ENCODE peak calls at places on chromosomes 12 and 14, in nine cellular contexts. H is activated T-helper 1 cell treated with anti-CD3 and anti-CD28 coated beads, Interleukin-2, amount 50 U/mL, for 16 hours; B is memory B cell; S is amniotic stem cell; W is adipocyte; C is ACHN; Y is foreskin keratinocyte; X is NCI-H1930; R is HAP-1. Z is an unnamed sample.

GRCh38 chr12:91940322-91940721 is 205.3 kb downstream of the BTG1 start:
- DNase-seq in S (no peak), R (no peak), B (no peak), C (no peak), X (no peak), W (no peak), H (no peak), Y (no peak), Z (no peak)

GRCh38 chr12:5976711-5977110 is 31.7 kb upstream of the ANO2 start:
- DNase-seq in W (no peak), H (no peak), S (no peak), Y (no peak), R (no peak), C (no peak), X (no peak), B (no peak), Z (no peak)

GRCh38 chr14:67556671-67557070 is 23.6 kb downstream of the PLEKHH1 start:
- DNase-seq in C (no peak), X (no peak), H (no peak), B (no peak), Y (no peak), R (no peak), W (no peak), S (no peak), Z (no peak)

GRCh38 chr12:131128556-131128955 is 174.8 kb downstream of the ADGRD1 start:
- DNase-seq in H (no peak), C (no peak), W (no peak), R (no peak), S (no peak), Y (no peak), B (peak), X (no peak), Z (no peak)

GRCh38 chr12:101924647-101925046 is 47.3 kb downstream of the DRAM1 start:
- DNase-seq in H (no peak), B (no peak), R (no peak), Y (no peak), S (no peak), W (peak), C (no peak), X (no peak), Z (peak)

GRCh38 chr14:23321572-23322547 is 603 bp downstream of the PABPN1 start:
- DNase-seq in Y (peak), C (peak), W (peak), B (no peak), H (no peak), S (peak), X (no peak), R (peak), Z (peak)

GRCh38 chr12:28698541-28698940 is 450.5 kb upstream of the FAR2 start:
- DNase-seq in Y (no peak), H (no peak), R (no peak), W (no peak), C (no peak), X (no peak), S (no peak), B (no peak), Z (no peak)

GRCh38 chr12:116104167-116104750 is 173.2 kb downstream of the MED13L start:
- DNase-seq in B (no peak), H (no peak), X (no peak), R (no peak), C (no peak), Y (no peak), S (no peak), W (no peak), Z (no peak)

GRCh38 chr12:54429014-54429471 is 10.0 kb upstream of the ITGA5 start:
- DNase-seq in S (no peak), X (no peak), Y (peak), R (no peak), C (no peak), H (no peak), B (no peak), W (no peak), Z (no peak)

GRCh38 chr12:120037851-120038250 is 48.8 kb downstream of the BICDL1 start:
- DNase-seq in H (no peak), Y (no peak), R (no peak), B (no peak), W (no peak), C (peak), S (no peak), X (no peak), Z (no peak)

GRCh38 chr12:131830335-131831020 is 2.3 kb downstream of the MMP17 start:
- DNase-seq in Y (peak), W (peak), C (peak), S (peak), R (peak), H (no peak), X (no peak), B (peak), Z (peak)

GRCh38 chr14:81344461-81345160 is 55.5 kb downstream of the STON2 start:
- DNase-seq in W (no peak), C (no peak), H (no peak), S (no peak), X (no peak), B (no peak), Y (no peak), R (no peak), Z (no peak)

GRCh38 chr12:27229367-27229766 is 14.7 kb upstream of the STK38L start:
- DNase-seq in R (no peak), C (no peak), S (no peak), X (no peak), W (no peak), B (no peak), H (no peak), Y (no peak), Z (peak)

GRCh38 chr14:69137456-69138188 is 15.3 kb downstream of the DCAF5 start:
- DNase-seq in B (no peak), R (peak), C (no peak), Y (no peak), W (peak), S (no peak), X (no peak), H (no peak), Z (no peak)

GRCh38 chr14:68986926-68987652 is 8.0 kb upstream of the ACTN1 start:
- DNase-seq in W (no peak), H (no peak), R (no peak), X (no peak), C (no peak), Y (peak), S (no peak), B (no peak), Z (no peak)

GRCh38 chr14:100617715-100618693 is 30.8 kb upstream of the BEGAIN start:
- DNase-seq in S (no peak), R (no peak), W (peak), Y (no peak), C (no peak), H (no peak), B (no peak), X (no peak), Z (peak)

GRCh38 chr14:53295985-53296582 is 143.0 kb upstream of the DDHD1 start:
- DNase-seq in H (no peak), W (peak), C (peak), B (no peak), S (no peak), Y (peak), R (peak), X (no peak), Z (no peak)

GRCh38 chr12:54207539-54208267 is 18.9 kb upstream of the SMUG1 start:
- DNase-seq in S (no peak), R (peak), Y (peak), H (peak), X (peak), B (peak), C (peak), W (peak), Z (peak)

GRCh38 chr14:75369506-75369905 is 58.3 kb upstream of the JDP2 start:
- DNase-seq in W (no peak), B (no peak), X (no peak), R (no peak), C (no peak), S (no peak), H (no peak), Y (no peak), Z (no peak)

GRCh38 chr14:97846156-97846555 is 1049.0 kb downstream of the VRK1 start:
- DNase-seq in B (no peak), R (no peak), X (no peak), S (no peak), Y (no peak), C (no peak), H (no peak), W (no peak), Z (no peak)

GRCh38 chr12:53347905-53348304 is 11.8 kb upstream of the SP7 start:
- DNase-seq in B (no peak), X (no peak), S (no peak), R (no peak), C (no peak), W (no peak), H (no peak), Y (no peak), Z (no peak)

GRCh38 chr14:68741839-68742470 is 50.9 kb downstream of the ZFP36L1 start:
- DNase-seq in H (no peak), B (peak), Y (no peak), C (no peak), S (no peak), X (no peak), W (no peak), R (no peak), Z (peak)

GRCh38 chr12:124191024-124191359 is 103.9 kb upstream of the RFLNA start:
- DNase-seq in H (no peak), X (no peak), S (no peak), C (peak), Y (no peak), R (no peak), W (no peak), B (no peak), Z (peak)

GRCh38 chr14:70013269-70013873 is 134.2 kb downstream of the SMOC1 start:
- DNase-seq in Y (no peak), X (no peak), C (peak), W (no peak), S (no peak), H (no peak), R (no peak), B (no peak), Z (no peak)

GRCh38 chr12:40101747-40102146 is 4.1 kb downstream of the SLC2A13 start:
- DNase-seq in C (no peak), Y (no peak), H (no peak), S (no peak), R (no peak), W (no peak), B (no peak), X (no peak), Z (no peak)

GRCh38 chr12:112904571-112904970 is 2.2 kb upstream of the OAS1 start:
- DNase-seq in R (no peak), W (peak), C (no peak), Y (no peak), S (no peak), B (no peak), X (no peak), H (no peak), Z (no peak)

Z was measured in MV-4-11.